ENCODE peak calls at places on chromosome 9, in six cellular contexts. P is RWPE2, R is pancreas, I is adipocyte, X is sigmoid colon, J is Caco-2. M is an unnamed sample. For H3K36me3, the result is how much of the 10 kb centered on the place peaks cover.

GRCh38 chr9:72843525-72844439 is 109.1 kb downstream of the ALDH1A1 start:
- DNase-seq in I (peak), P (no peak), J (peak), R (no peak), X (no peak), M (no peak)

GRCh38 chr9:124011460-124012301 is at the start of gene LHX2:
- DNase-seq in P (no peak), J (peak), X (no peak), I (peak), R (no peak), M (no peak)

GRCh38 chr9:117821943-117822342 is 117.7 kb downstream of the TLR4 start:
- DNase-seq in X (no peak), J (no peak), I (no peak), R (no peak), P (no peak), M (no peak)

GRCh38 chr9:98654247-98654646 is 54.5 kb downstream of the GABBR2 start:
- DNase-seq in X (no peak), J (no peak), R (no peak), I (peak), P (no peak), M (no peak)

GRCh38 chr9:130668196-130668595 is 3.8 kb downstream of the PRDM12 start:
- DNase-seq in J (no peak), X (no peak), R (no peak), P (no peak), I (no peak), M (no peak)

GRCh38 chr9:88593537-88594185 is 58.7 kb downstream of the NXNL2 start:
- DNase-seq in P (no peak), X (no peak), J (peak), I (peak), R (peak), M (peak)

GRCh38 chr9:20658677-20659473 is 25.2 kb upstream of the FOCAD start:
- DNase-seq in J (no peak), R (no peak), P (no peak), I (no peak), X (no peak), M (peak)

GRCh38 chr9:131167146-131167692 is 41.8 kb downstream of the NUP214 start:
- DNase-seq in P (no peak), J (no peak), X (no peak), I (peak), R (no peak), M (no peak)

GRCh38 chr9:37952731-37953130 is 48.8 kb upstream of the SLC25A51 start:
- DNase-seq in P (no peak), R (no peak), J (no peak), X (no peak), I (peak), M (no peak)

GRCh38 chr9:38057416-38058195 is 11.4 kb downstream of the SHB start:
- DNase-seq in R (peak), X (no peak), P (no peak), I (no peak), J (peak), M (peak)

GRCh38 chr9:12843735-12844134 is 68.9 kb downstream of the LURAP1L start:
- DNase-seq in J (no peak), P (no peak), X (no peak), R (no peak), I (peak), M (no peak)

GRCh38 chr9:124010303-124010664 is 1.3 kb upstream of the LHX2 start:
- DNase-seq in P (no peak), X (no peak), R (no peak), J (no peak), I (no peak), M (no peak)

GRCh38 chr9:82148849-82149544 is 160.4 kb downstream of the SPATA31D1 start:
- DNase-seq in X (no peak), J (no peak), R (no peak), P (no peak), I (peak), M (no peak)

GRCh38 chr9:135559606-135560005 is 1.9 kb upstream of the PAEP start:
- DNase-seq in I (no peak), X (no peak), R (no peak), P (no peak), J (no peak), M (no peak)

GRCh38 chr9:136712690-136713554 is 550 bp downstream of the DIPK1B start:
- DNase-seq in X (no peak), I (no peak), P (no peak), J (no peak), R (no peak), M (no peak)

GRCh38 chr9:110357510-110357909 is 19.8 kb upstream of the TXNDC8 start:
- DNase-seq in I (no peak), P (no peak), J (peak), R (no peak), X (no peak), M (no peak)

GRCh38 chr9:116349684-116350083 is 196.1 kb downstream of the PAPPA start:
- DNase-seq in J (no peak), R (no peak), X (no peak), I (no peak), P (no peak), M (no peak)

GRCh38 chr9:26722755-26723154 is 169.8 kb downstream of the CAAP1 start:
- DNase-seq in X (no peak), R (no peak), P (no peak), J (no peak), I (no peak), M (no peak)

GRCh38 chr9:112157961-112158360 is 17.1 kb downstream of the SUSD1 start:
- DNase-seq in I (no peak), P (no peak), R (no peak), J (no peak), X (no peak), M (no peak)

GRCh38 chr9:110116543-110116885 is 91.4 kb downstream of the C9orf152 start:
- DNase-seq in R (no peak), I (peak), P (no peak), X (no peak), J (no peak), M (no peak)

GRCh38 chr9:25891534-25891933 is 213.3 kb upstream of the TUSC1 start:
- DNase-seq in P (no peak), I (peak), J (no peak), X (no peak), R (no peak), M (no peak)

GRCh38 chr9:4324513-4324912 is 24.6 kb upstream of the GLIS3 start:
- DNase-seq in P (no peak), X (no peak), I (peak), J (no peak), R (no peak), M (no peak)

GRCh38 chr9:15697459-15697858 is 144.6 kb downstream of the CCDC171 start:
- DNase-seq in R (no peak), I (peak), X (no peak), J (no peak), P (peak), M (no peak)

GRCh38 chr9:127523312-127523851 is 72.1 kb downstream of the LRSAM1 start:
- DNase-seq in I (peak), J (peak), P (peak), X (no peak), R (no peak), M (peak)

GRCh38 chr9:86330186-86330585 is 24.0 kb downstream of the TUT7 start:
- DNase-seq in I (no peak), X (no peak), P (no peak), R (no peak), J (no peak), M (no peak)

GRCh38 chr9:104970588-104970987 is 42.6 kb upstream of the ABCA1 start:
- DNase-seq in J (no peak), R (no peak), X (no peak), P (no peak), I (peak), M (no peak)

GRCh38 chr9:120344230-120344629 is 235.7 kb downstream of the CDK5RAP2 start:
- DNase-seq in P (no peak), R (no peak), I (peak), J (no peak), X (no peak), M (no peak)

GRCh38 chr9:127380479-127380878 is 16.5 kb upstream of the SLC2A8 start:
- DNase-seq in P (no peak), X (no peak), I (no peak), R (no peak), J (no peak), M (no peak)

GRCh38 chr9:136050266-136050705 is 44.8 kb downstream of the NACC2 start:
- DNase-seq in R (no peak), I (no peak), X (peak), J (no peak), P (no peak), M (no peak)

GRCh38 chr9:93679536-93680444 is 103.4 kb downstream of the PHF2 start:
- DNase-seq in P (peak), X (peak), J (no peak), R (no peak), I (no peak), M (peak)

GRCh38 chr9:13990336-13990735 is 323.6 kb downstream of the NFIB start:
- DNase-seq in P (no peak), I (no peak), J (no peak), X (no peak), R (no peak), M (no peak)

GRCh38 chr9:108078823-108079222 is 589.3 kb upstream of the KLF4 start:
- DNase-seq in J (no peak), P (no peak), I (no peak), R (no peak), X (no peak), M (no peak)
- H3K36me3 ChIP-seq in J (under half), P (under half), I (under half), R (under half), X (under half), M (under half)

GRCh38 chr9:137777761-137778160 is 99.8 kb upstream of the CACNA1B start:
- DNase-seq in I (no peak), X (peak), R (no peak), P (peak), J (no peak), M (no peak)

GRCh38 chr9:137774775-137775386 is 102.7 kb upstream of the CACNA1B start:
- DNase-seq in J (no peak), I (no peak), R (no peak), P (no peak), X (peak), M (no peak)

GRCh38 chr9:137778914-137779313 is 98.7 kb upstream of the CACNA1B start:
- DNase-seq in X (no peak), P (peak), I (no peak), R (no peak), J (no peak), M (no peak)

GRCh38 chr9:137778336-137778735 is 99.2 kb upstream of the CACNA1B start:
- DNase-seq in P (peak), I (no peak), X (peak), R (no peak), J (no peak), M (no peak)

GRCh38 chr9:137776306-137776995 is 101.1 kb upstream of the CACNA1B start:
- DNase-seq in I (no peak), J (no peak), X (peak), P (peak), R (no peak), M (no peak)
- H3K36me3 ChIP-seq in I (half or more), J (under half), X (under half), P (under half), R (under half), M (half or more)

GRCh38 chr9:80793706-80794105 is 895.6 kb downstream of the TLE1 start:
- DNase-seq in R (no peak), J (no peak), I (no peak), P (no peak), X (no peak), M (no peak)

GRCh38 chr9:80797841-80798688 is 891.3 kb downstream of the TLE1 start:
- DNase-seq in J (no peak), R (no peak), I (peak), X (peak), P (no peak), M (no peak)

GRCh38 chr9:80794197-80794596 is 895.1 kb downstream of the TLE1 start:
- DNase-seq in J (no peak), X (no peak), P (no peak), I (no peak), R (no peak), M (no peak)

GRCh38 chr9:80797427-80797825 is 891.9 kb downstream of the TLE1 start:
- DNase-seq in I (no peak), J (no peak), X (no peak), P (no peak), R (no peak), M (no peak)

GRCh38 chr9:80796662-80797426 is 892.5 kb downstream of the TLE1 start:
- DNase-seq in J (no peak), P (no peak), R (no peak), I (no peak), X (peak), M (no peak)
- H3K36me3 ChIP-seq in J (under half), P (under half), R (under half), I (under half), X (under half), M (under half)

GRCh38 chr9:121348321-121348720 is 21.7 kb downstream of the STOM start:
- DNase-seq in X (no peak), R (no peak), P (no peak), I (no peak), J (no peak), M (no peak)
- H3K36me3 ChIP-seq in X (under half), R (under half), P (half or more), I (half or more), J (under half), M (under half)

GRCh38 chr9:113278840-113279239 is 3.4 kb downstream of the PRPF4 start:
- DNase-seq in P (no peak), J (no peak), X (no peak), I (no peak), R (no peak), M (no peak)
- H3K36me3 ChIP-seq in P (half or more), J (under half), X (under half), I (half or more), R (under half), M (half or more)

DNA sequence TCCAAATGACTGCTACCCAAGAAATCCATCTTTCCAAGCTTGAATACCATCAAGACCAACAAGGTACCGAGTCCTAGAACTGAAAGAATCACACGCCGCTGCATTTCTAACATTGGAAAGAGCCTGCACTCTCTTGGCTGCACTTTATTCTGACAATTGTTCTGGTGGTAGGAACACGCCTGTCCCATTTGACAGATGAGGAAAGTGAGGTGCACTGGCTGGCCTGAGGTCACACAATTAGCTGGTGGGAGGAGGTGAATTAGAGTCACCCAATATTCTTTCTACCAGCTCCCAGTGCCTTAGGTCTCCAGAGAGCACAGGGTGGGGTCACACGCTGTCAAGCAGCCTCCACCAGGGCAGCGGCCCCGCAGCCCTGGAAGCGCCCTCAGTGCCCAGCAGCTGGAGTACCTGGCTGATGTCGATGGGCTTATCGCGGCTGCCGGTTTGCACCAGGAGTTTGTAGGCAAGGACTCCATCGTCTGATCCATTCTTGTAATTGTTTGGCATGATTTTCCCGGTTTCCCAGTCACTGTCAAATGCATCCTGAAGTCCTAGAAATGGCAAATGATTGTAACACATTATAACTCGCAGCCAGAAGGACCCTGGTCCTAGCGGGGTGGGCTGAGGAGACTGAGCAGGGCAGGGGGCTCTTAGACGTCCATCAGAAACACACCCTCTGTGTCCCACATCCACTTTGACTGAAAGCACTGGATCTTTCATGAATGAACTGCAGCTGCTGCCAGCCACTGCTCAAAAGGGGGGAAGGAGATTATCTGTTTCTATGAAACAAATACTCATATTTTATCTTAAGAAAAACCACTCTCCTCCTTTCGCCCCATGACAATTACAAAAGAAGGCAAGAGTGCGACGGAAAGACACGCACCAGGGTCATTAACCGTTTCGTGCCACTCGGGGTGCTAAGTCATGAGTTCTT is 55.1 kb downstream of the PTCH1 start:
- DNase-seq in P (no peak), R (no peak), I (no peak), X (no peak), J (no peak), M (no peak)
- H3K36me3 ChIP-seq in P (under half), R (under half), I (under half), X (under half), J (under half), M (under half)

GRCh38 chr9:109072133-109072692 is 47.5 kb downstream of the TMEM245 start:
- DNase-seq in X (no peak), J (peak), I (no peak), P (no peak), R (no peak), M (no peak)

GRCh38 chr9:109068764-109069163 is 51.0 kb downstream of the TMEM245 start:
- DNase-seq in P (no peak), J (no peak), I (no peak), R (no peak), X (no peak), M (no peak)

GRCh38 chr9:109074236-109074889 is 45.4 kb downstream of the TMEM245 start:
- DNase-seq in X (no peak), J (no peak), P (no peak), R (no peak), I (no peak), M (no peak)

GRCh38 chr9:109072810-109073435 is 46.8 kb downstream of the TMEM245 start:
- DNase-seq in R (no peak), P (no peak), X (no peak), J (no peak), I (no peak), M (no peak)
- H3K36me3 ChIP-seq in R (under half), P (half or more), X (under half), J (under half), I (half or more), M (half or more)

DNA sequence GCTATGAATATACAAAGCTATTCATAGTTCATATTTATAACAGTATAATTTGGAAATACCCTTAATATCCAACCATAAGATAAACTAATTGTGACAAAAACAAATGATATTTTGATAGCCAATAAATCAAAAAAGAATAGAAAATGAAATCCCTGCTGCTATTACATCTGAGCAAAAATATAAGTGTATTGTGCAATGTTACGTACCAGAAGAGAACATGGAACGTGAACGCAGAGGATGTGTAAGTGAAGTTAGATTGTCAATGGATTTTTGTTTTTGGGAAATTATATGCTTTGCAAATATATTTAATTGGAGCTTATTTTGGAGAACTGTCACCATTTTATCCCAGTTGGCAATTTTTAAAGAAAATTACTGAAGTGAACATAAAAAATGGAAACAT is 15.4 kb downstream of the GCNT1 start:
- DNase-seq in J (no peak), I (no peak), P (no peak), X (no peak), R (no peak), M (no peak)
- H3K36me3 ChIP-seq in J (under half), I (under half), P (under half), X (under half), R (under half), M (under half)

GRCh38 chr9:83299094-83299493 is 236.2 kb upstream of the RASEF start:
- DNase-seq in X (no peak), J (no peak), P (no peak), I (no peak), R (no peak), M (no peak)

GRCh38 chr9:83307051-83307724 is 231.0 kb downstream of the FRMD3 start:
- DNase-seq in I (peak), J (no peak), X (no peak), R (no peak), P (no peak), M (no peak)

GRCh38 chr9:83299556-83299955 is 236.6 kb upstream of the RASEF start:
- DNase-seq in P (no peak), J (no peak), I (peak), R (no peak), X (no peak), M (no peak)

DNA sequence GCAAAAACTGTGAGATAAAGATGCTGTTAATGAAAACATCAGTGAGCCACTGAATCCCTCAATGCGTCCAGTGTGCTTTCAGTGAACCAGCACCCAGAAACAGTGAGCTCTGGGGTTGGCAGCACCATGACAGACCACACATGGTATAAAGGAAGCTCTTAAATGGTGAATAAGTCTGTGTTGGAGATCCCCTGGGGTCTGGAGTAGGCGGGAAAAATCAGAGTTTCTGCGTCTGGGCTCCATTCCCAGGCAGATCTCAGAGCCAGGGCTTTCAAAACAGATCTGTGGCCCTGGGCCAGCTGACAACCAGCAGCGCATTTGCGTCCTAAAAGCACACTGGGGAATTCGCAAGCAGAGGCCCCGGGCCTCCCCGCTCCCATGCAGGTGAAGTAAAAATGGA is 233.5 kb downstream of the FRMD3 start:
- DNase-seq in J (no peak), I (peak), P (no peak), X (peak), R (peak), M (no peak)
- H3K36me3 ChIP-seq in J (under half), I (under half), P (under half), X (under half), R (under half), M (under half)

M was measured in DND-41.